ENCODE peak calls at places on chromosomes 3 and 15, in nine cellular contexts. E is uterus, S is Peyer's patch, D is A549, B is skeletal muscle cell, M is fibroblast of lung, A is tibial artery, H is cardiac muscle cell, T is right cardiac atrium. C is an unnamed sample.
A peak's percentile ranks its signal among the peaks of the same experiment; 100 is the strongest.

GRCh38 chr3:33718595-33718907 is 497 bp upstream of the CLASP2 start:
- DNase-seq in E (no peak), S (no peak), D (no peak), B (no peak), M (no peak), A (no peak), H (no peak), T (no peak), C (no peak)

GRCh38 chr3:48952510-48953118 is 34.0 kb downstream of the ARIH2 start:
- DNase-seq in E (no peak), S (peak; percentile 82), D (peak; percentile 19), B (no peak), M (no peak), A (no peak), H (peak; percentile 57), T (no peak), C (no peak)

GRCh38 chr3:104635872-104636580 is 730.7 kb upstream of the ALCAM start:
- DNase-seq in E (no peak), S (no peak), D (peak; percentile 9), B (no peak), M (no peak), A (no peak), H (no peak), T (no peak), C (no peak)

GRCh38 chr3:24565656-24566055 is 71.0 kb upstream of the THRB start:
- DNase-seq in E (no peak), S (no peak), D (no peak), B (no peak), M (no peak), A (no peak), H (no peak), T (no peak), C (no peak)

GRCh38 chr3:56855856-56856538 is 54.2 kb upstream of the ARHGEF3 start:
- DNase-seq in E (peak; percentile 35), S (peak; percentile 54), D (peak; percentile 33), B (no peak), M (no peak), A (peak; percentile 38), H (peak; percentile 30), T (peak; percentile 72), C (peak; percentile 64)

GRCh38 chr3:127785711-127786265 is 36.5 kb downstream of the MGLL start:
- DNase-seq in E (no peak), S (no peak), D (no peak), B (no peak), M (no peak), A (no peak), H (no peak), T (no peak), C (no peak)

GRCh38 chr3:140292154-140292553 is 357.2 kb downstream of the CLSTN2 start:
- DNase-seq in E (no peak), S (no peak), D (no peak), B (peak; percentile 46), M (no peak), A (no peak), H (no peak), T (no peak), C (no peak)

GRCh38 chr15:50113187-50113505 is 5.9 kb downstream of the ATP8B4 start:
- DNase-seq in E (no peak), S (no peak), D (no peak), B (no peak), M (no peak), A (no peak), H (no peak), T (no peak), C (no peak)

GRCh38 chr3:179954226-179954870 is 82.4 kb downstream of the PEX5L start:
- DNase-seq in E (no peak), S (no peak), D (no peak), B (no peak), M (no peak), A (no peak), H (no peak), T (no peak), C (no peak)

GRCh38 chr15:43099105-43099845 is 6.6 kb downstream of the UBR1 start:
- DNase-seq in E (no peak), S (no peak), D (no peak), B (no peak), M (no peak), A (no peak), H (no peak), T (no peak), C (no peak)

GRCh38 chr3:31341130-31341529 is 191.6 kb upstream of the STT3B start:
- DNase-seq in E (no peak), S (no peak), D (peak; percentile 13), B (no peak), M (no peak), A (no peak), H (peak; percentile 41), T (no peak), C (no peak)

GRCh38 chr15:73936588-73937312 is 10.5 kb downstream of the LOXL1 start:
- DNase-seq in E (no peak), S (no peak), D (no peak), B (no peak), M (no peak), A (no peak), H (no peak), T (peak; percentile 14), C (no peak)

GRCh38 chr15:63497642-63498100 is 6.7 kb upstream of the USP3 start:
- DNase-seq in E (no peak), S (peak; percentile 94), D (peak; percentile 37), B (no peak), M (no peak), A (no peak), H (no peak), T (peak; percentile 80), C (no peak)

GRCh38 chr3:74613060-74613459 is 1.4 kb downstream of the CNTN3 start:
- DNase-seq in E (no peak), S (no peak), D (no peak), B (no peak), M (no peak), A (no peak), H (no peak), T (no peak), C (no peak)

GRCh38 chr3:13109516-13109915 is 36.3 kb upstream of the IQSEC1 start:
- DNase-seq in E (no peak), S (no peak), D (no peak), B (no peak), M (no peak), A (no peak), H (no peak), T (no peak), C (no peak)

GRCh38 chr3:45943207-45943846 is at the start of gene CXCR6:
- DNase-seq in E (no peak), S (peak; percentile 62), D (no peak), B (no peak), M (no peak), A (no peak), H (no peak), T (no peak), C (no peak)
- H3K4me3 ChIP-seq in E (no peak within 1 kb of the TSS), S (no peak within 1 kb of the TSS), D (no peak within 1 kb of the TSS), B (no peak within 1 kb of the TSS), M (no peak within 1 kb of the TSS), A (no peak within 1 kb of the TSS), H (no peak within 1 kb of the TSS), T (no peak within 1 kb of the TSS), C (no peak within 1 kb of the TSS)

GRCh38 chr15:101482526-101483371 is 6.8 kb downstream of the PCSK6 start:
- DNase-seq in E (no peak), S (no peak), D (no peak), B (no peak), M (no peak), A (no peak), H (no peak), T (peak; percentile 71), C (no peak)
- H3K4me3 ChIP-seq in E (no peak overlapping the region), S (no peak overlapping the region), D (no peak overlapping the region), B (no peak overlapping the region), M (no peak overlapping the region), A (no peak overlapping the region), H (no peak overlapping the region), T (no peak overlapping the region), C (no peak overlapping the region)

GRCh38 chr3:129686941-129687340 is 80.5 kb upstream of the PLXND1 start:
- DNase-seq in E (no peak), S (no peak), D (peak; percentile 59), B (no peak), M (no peak), A (no peak), H (no peak), T (no peak), C (no peak)

GRCh38 chr3:129689036-129689435 is 82.6 kb upstream of the PLXND1 start:
- DNase-seq in E (no peak), S (no peak), D (no peak), B (no peak), M (no peak), A (no peak), H (no peak), T (no peak), C (no peak)

GRCh38 chr3:129687586-129688125 is 81.2 kb upstream of the PLXND1 start:
- DNase-seq in E (no peak), S (no peak), D (no peak), B (no peak), M (no peak), A (no peak), H (no peak), T (no peak), C (no peak)

GRCh38 chr3:129690406-129690805 is 83.9 kb upstream of the PLXND1 start:
- DNase-seq in E (peak; percentile 35), S (peak; percentile 51), D (peak; percentile 70), B (peak; percentile 39), M (peak; percentile 79), A (peak; percentile 28), H (peak; percentile 48), T (no peak), C (peak; percentile 52)

DNA sequence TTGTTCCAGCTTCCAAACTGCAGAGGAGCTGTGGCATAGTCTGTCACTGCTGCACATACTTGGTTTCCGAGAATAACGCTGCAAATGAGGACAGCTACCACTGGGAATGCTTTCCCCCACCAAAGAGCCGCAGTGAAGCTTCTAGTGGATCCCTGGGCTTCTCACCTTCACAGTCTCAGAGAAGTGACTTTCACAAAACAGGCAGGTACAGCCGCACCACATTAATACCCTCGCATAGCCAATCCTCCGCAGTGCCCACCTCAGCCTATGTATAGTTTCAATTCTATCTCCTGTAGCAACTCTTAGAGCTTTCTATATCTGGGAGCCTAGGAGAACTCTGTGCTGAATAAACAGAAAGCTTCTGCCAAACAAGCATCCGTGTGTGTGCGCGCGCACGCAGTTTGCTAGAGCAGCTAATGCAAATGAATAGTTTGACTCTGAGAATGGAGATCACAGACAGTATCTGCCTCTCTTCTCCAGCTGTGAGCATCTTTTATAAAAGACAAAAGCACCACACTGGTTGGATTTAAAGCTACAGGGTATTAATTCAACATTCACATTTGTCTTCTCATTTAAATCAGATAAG is 81.9 kb upstream of the PLXND1 start:
- DNase-seq in E (peak; percentile 66), S (peak; percentile 58), D (peak; percentile 58), B (peak; percentile 29), M (peak; percentile 76), A (peak; percentile 68), H (peak; percentile 65), T (peak; percentile 95), C (peak; percentile 84)
- H3K4me3 ChIP-seq in E (no peak overlapping the region), S (no peak overlapping the region), D (no peak overlapping the region), B (peak overlapping the region; percentile 27), M (peak overlapping the region; percentile 51), A (peak overlapping the region; percentile 38), H (peak overlapping the region; percentile 11), T (peak overlapping the region; percentile 72), C (peak overlapping the region; percentile 52)

DNA sequence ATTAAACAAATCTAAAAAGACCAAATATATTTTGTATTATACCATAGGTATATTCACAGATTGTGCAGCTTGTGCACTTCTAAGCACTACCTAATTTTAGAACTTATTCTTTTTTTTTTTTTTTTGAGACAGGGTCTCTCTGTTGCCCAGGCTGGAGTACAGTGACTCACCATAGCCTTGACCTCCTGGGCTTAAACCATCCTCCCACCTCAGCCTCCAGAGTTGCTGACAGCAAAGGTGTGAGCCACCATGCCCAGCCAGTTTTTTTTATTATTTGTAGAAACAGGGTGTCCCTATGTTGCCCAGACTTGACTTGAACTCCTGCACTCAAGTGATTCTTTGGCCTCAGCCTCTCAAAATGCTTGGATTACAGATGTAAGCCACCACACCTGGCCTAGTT is 11.9 kb upstream of the TKT start:
- DNase-seq in E (no peak), S (no peak), D (no peak), B (no peak), M (no peak), A (no peak), H (no peak), T (no peak), C (no peak)
- H3K4me3 ChIP-seq in E (no peak overlapping the region), S (no peak overlapping the region), D (no peak overlapping the region), B (no peak overlapping the region), M (no peak overlapping the region), A (no peak overlapping the region), H (no peak overlapping the region), T (no peak overlapping the region), C (no peak overlapping the region)

C was measured in dorsolateral prefrontal cortex.